ENCODE peak calls at places on chromosomes 5 and 9, in eight cellular contexts. X, E, U, H, Q, R, T and J are unnamed samples.

GRCh38 chr9:133089271-133089671 is 27.5 kb downstream of the CEL start:
- DNase-seq in Q (no peak), H (no peak), U (no peak), R (no peak), E (no peak), T (no peak), X (no peak), J (no peak)

GRCh38 chr5:38755171-38755570 is 90.6 kb upstream of the OSMR start:
- DNase-seq in E (no peak), H (peak; percentile 68), X (peak; percentile 26), U (peak; percentile 45), Q (no peak), T (no peak), R (peak; percentile 49), J (no peak)

GRCh38 chr9:20744046-20744630 is 60.1 kb downstream of the FOCAD start:
- DNase-seq in Q (no peak), H (no peak), R (no peak), T (no peak), E (no peak), X (no peak), U (no peak), J (no peak)

GRCh38 chr9:121074370-121075250 is at the start of gene CNTRL:
- DNase-seq in H (peak; percentile 85), X (peak; percentile 53), T (peak; percentile 92), R (peak; percentile 93), E (peak; percentile 92), U (peak; percentile 89), Q (peak; percentile 77), J (peak; percentile 81)

GRCh38 chr9:82784595-82784994 is 278.3 kb downstream of the RASEF start:
- DNase-seq in T (no peak), U (no peak), R (no peak), Q (no peak), E (no peak), X (no peak), H (no peak), J (no peak)

GRCh38 chr5:36392818-36393217 is 91.1 kb upstream of the RANBP3L start:
- DNase-seq in Q (no peak), E (no peak), T (no peak), U (no peak), X (no peak), H (peak; percentile 21), R (peak; percentile 72), J (no peak)

GRCh38 chr5:138737494-138738265 is 15.5 kb upstream of the CTNNA1 start:
- DNase-seq in X (no peak), E (no peak), R (no peak), U (no peak), Q (no peak), H (no peak), T (no peak), J (no peak)

GRCh38 chr9:111798786-111799185 is 4.0 kb upstream of the SHOC1 start:
- DNase-seq in R (peak; percentile 25), H (peak; percentile 85), Q (no peak), T (no peak), E (no peak), X (peak; percentile 26), U (peak; percentile 77), J (no peak)

GRCh38 chr9:87530716-87531115 is 33.0 kb downstream of the DAPK1 start:
- DNase-seq in H (no peak), U (no peak), R (no peak), X (no peak), Q (no peak), E (no peak), T (no peak), J (no peak)
- H3K4me3 ChIP-seq in H (no peak overlapping the region), U (no peak overlapping the region), R (no peak overlapping the region), X (no peak overlapping the region), Q (no peak overlapping the region), E (no peak overlapping the region), T (no peak overlapping the region), J (no peak overlapping the region)

GRCh38 chr5:96638566-96638965 is 23.6 kb upstream of the CAST start:
- DNase-seq in Q (no peak), R (no peak), H (no peak), X (no peak), T (no peak), E (no peak), U (no peak), J (no peak)

GRCh38 chr5:96637191-96637590 is 25.0 kb upstream of the CAST start:
- DNase-seq in R (no peak), E (no peak), T (no peak), U (no peak), H (no peak), X (no peak), Q (no peak), J (no peak)

GRCh38 chr5:96641368-96641767 is 20.8 kb upstream of the CAST start:
- DNase-seq in X (no peak), H (peak; percentile 57), R (no peak), U (peak; percentile 72), E (no peak), Q (no peak), T (no peak), J (no peak)

GRCh38 chr5:96641922-96642640 is 20.1 kb upstream of the CAST start:
- DNase-seq in Q (no peak), R (no peak), T (no peak), H (no peak), U (no peak), E (no peak), X (no peak), J (no peak)

DNA sequence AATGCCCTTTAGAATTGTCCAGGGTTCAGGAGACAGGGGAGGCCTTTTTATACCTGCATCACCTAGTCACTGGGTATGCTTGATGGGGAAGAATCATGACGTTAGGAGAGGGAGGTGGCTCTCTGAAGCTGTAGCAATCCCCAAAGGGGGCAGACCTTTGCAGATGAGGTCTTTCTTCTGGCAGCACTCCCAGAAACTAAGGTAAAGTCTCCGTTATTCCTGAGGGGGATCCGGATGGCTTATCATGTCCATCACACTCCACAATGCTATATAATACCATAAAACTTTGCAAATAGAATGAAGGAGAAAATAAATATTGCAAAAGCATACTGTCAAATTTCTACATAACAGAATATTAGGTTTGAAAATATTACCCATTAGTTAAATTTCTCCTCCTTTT is 21.5 kb upstream of the CAST start:
- DNase-seq in T (no peak), E (no peak), Q (no peak), H (no peak), X (no peak), R (no peak), U (no peak), J (no peak)
- H3K27ac ChIP-seq in T (no peak overlapping the region), E (no peak overlapping the region), Q (no peak overlapping the region), H (no peak overlapping the region), X (no peak overlapping the region), R (no peak overlapping the region), U (no peak overlapping the region), J (no peak overlapping the region)

GRCh38 chr9:93092171-93092991 is 3.6 kb upstream of the CARD19 start:
- DNase-seq in X (no peak), E (no peak), Q (no peak), R (no peak), T (no peak), U (no peak), H (no peak), J (no peak)

GRCh38 chr9:93095205-93096130 is 549 bp upstream of the CARD19 start:
- DNase-seq in U (peak; percentile 98), H (peak; percentile 98), R (peak; percentile 99), Q (peak; percentile 99), X (peak; percentile 98), E (peak; percentile 100), T (peak; percentile 100), J (peak; percentile 100)

GRCh38 chr9:93094294-93095204 is 1.5 kb upstream of the CARD19 start:
- DNase-seq in H (no peak), X (no peak), E (peak; percentile 83), T (peak; percentile 70), U (peak; percentile 30), Q (no peak), R (no peak), J (no peak)

GRCh38 chr9:93093081-93093448 is 3.0 kb upstream of the CARD19 start:
- DNase-seq in E (no peak), R (no peak), H (no peak), Q (no peak), T (no peak), U (no peak), X (no peak), J (no peak)

DNA sequence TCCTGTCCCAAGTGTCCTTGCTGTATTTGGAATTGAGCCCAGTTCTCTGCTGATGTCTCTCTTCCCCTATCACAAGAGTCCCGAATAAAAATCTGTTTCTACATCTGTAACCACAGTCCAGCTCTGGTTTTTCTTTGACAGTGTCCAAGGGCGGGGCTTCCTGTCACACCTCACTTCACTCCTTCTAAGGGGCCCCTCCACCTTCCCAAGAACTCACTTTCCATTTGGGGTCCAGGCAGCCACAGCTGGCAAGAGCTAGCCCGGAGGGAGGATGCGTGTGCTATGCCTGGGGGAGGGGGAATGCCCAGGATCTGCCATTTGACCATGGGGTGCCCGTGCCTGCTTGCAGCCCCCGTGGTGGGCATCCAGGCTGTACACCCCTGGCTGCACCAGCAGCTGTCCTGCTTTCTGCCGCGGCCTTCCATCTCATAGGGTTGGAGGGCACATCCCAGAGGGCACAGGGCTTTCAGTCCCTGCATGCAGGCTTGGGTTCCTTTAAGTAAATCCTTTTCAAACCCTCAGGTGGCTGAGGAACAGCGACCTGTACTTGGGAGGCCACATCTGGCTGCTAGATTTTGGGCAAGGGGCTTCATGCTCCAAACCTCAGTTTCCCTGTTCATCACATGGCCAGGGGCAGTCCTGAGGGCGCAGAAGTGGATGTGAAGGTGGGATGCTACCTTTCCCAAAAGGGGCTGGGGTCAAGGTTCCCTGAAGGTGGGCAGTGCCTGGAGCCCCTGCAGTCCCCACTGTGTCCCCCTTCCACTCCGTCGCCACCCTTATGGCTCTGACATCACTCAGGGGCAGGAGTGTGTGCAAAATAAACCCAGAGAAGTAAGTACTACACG is 2.3 kb upstream of the CARD19 start:
- DNase-seq in H (no peak), U (no peak), R (no peak), E (peak; percentile 52), X (no peak), Q (no peak), T (no peak), J (no peak)
- H3K4me3 ChIP-seq in H (no peak overlapping the region), U (no peak overlapping the region), R (no peak overlapping the region), E (no peak overlapping the region), X (no peak overlapping the region), Q (no peak overlapping the region), T (no peak overlapping the region), J (no peak overlapping the region)

GRCh38 chr9:27086818-27087680 is 22.0 kb upstream of the TEK start:
- DNase-seq in X (peak; percentile 70), H (peak; percentile 90), Q (no peak), R (peak; percentile 67), T (no peak), E (no peak), U (peak; percentile 95), J (no peak)

GRCh38 chr9:27090716-27091115 is 18.3 kb upstream of the TEK start:
- DNase-seq in X (no peak), R (no peak), Q (no peak), H (no peak), E (no peak), U (no peak), T (no peak), J (no peak)

GRCh38 chr9:27089706-27090105 is 19.3 kb upstream of the TEK start:
- DNase-seq in E (no peak), Q (no peak), X (no peak), H (no peak), U (no peak), R (no peak), T (no peak), J (no peak)

GRCh38 chr9:27090231-27090630 is 18.8 kb upstream of the TEK start:
- DNase-seq in X (no peak), H (no peak), U (no peak), Q (no peak), E (no peak), T (no peak), R (no peak), J (no peak)

DNA sequence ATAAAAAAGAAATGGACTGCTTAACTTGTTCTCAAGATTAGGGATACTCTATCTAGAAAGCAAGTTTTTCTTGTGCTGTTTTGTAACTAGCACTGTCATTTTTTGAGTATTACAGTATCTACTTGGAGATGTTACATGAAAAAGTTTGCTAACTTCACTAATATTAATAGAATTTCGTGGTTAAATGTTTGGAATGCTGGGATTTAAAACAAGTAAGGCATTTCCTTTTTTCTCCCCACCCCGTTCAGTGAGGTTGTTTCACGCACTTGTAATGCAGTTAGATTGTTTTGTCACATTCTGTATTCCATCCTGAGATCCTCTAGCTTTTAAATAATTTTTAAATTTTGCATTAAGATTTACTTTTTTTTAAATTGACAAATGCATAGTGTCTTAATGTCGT is 20.0 kb upstream of the TEK start:
- DNase-seq in X (peak; percentile 61), H (peak; percentile 89), R (peak; percentile 69), U (peak; percentile 57), E (no peak), T (no peak), Q (no peak), J (no peak)
- H3K27ac ChIP-seq in X (peak overlapping the region; percentile 60), H (peak overlapping the region; percentile 97), R (no peak overlapping the region), U (no peak overlapping the region), E (no peak overlapping the region), T (no peak overlapping the region), Q (no peak overlapping the region), J (no peak overlapping the region)